ENCODE peak calls at places on chromosomes 2 and 18, in four cellular contexts. Y, I, V and D are unnamed samples. For H3K4me1, the result is how much of the 10 kb centered on the place peaks cover.

GRCh38 chr2:74537140-74537539 is 7.4 kb downstream of the HTRA2 start:
- DNase-seq in I (no peak), V (no peak), Y (no peak), D (no peak)

GRCh38 chr2:184125867-184126266 is 472.5 kb upstream of the ZNF804A start:
- DNase-seq in I (no peak), Y (no peak), V (no peak), D (no peak)

GRCh38 chr2:102027036-102027702 is 35.4 kb downstream of the IL1R2 start:
- DNase-seq in V (peak), Y (peak), I (no peak), D (no peak)

GRCh38 chr18:79485788-79486355 is 90.1 kb downstream of the NFATC1 start:
- DNase-seq in V (no peak), I (no peak), Y (peak), D (peak)

GRCh38 chr2:44894058-44894457 is 47.4 kb upstream of the SIX3 start:
- DNase-seq in Y (no peak), V (no peak), I (no peak), D (no peak)

GRCh38 chr18:46148810-46149209 is 44.6 kb downstream of the HAUS1 start:
- DNase-seq in V (peak), I (peak), Y (peak), D (no peak)

GRCh38 chr2:8257502-8257901 is 424.4 kb upstream of the ID2 start:
- DNase-seq in I (no peak), Y (no peak), V (no peak), D (no peak)

GRCh38 chr18:55839350-55839749 is 251.4 kb upstream of the TCF4 start:
- DNase-seq in Y (peak), I (no peak), V (no peak), D (no peak)

GRCh38 chr2:240565267-240566202 is 2.7 kb upstream of the RNPEPL1 start:
- DNase-seq in Y (peak), I (peak), V (peak), D (peak)

GRCh38 chr2:217897091-217897715 is 105.6 kb downstream of the TNS1 start:
- DNase-seq in I (no peak), V (no peak), Y (no peak), D (no peak)

GRCh38 chr2:47357475-47357874 is 45.5 kb upstream of the MSH2 start:
- DNase-seq in V (peak), I (peak), Y (peak), D (no peak)

GRCh38 chr2:100928235-100928634 is 73.9 kb upstream of the RPL31 start:
- DNase-seq in V (peak), Y (no peak), I (no peak), D (no peak)

GRCh38 chr2:189439342-189439741 is 1.9 kb upstream of the WDR75 start:
- DNase-seq in Y (no peak), I (peak), V (no peak), D (no peak)

GRCh38 chr2:236617796-236618195 is 48.2 kb downstream of the ACKR3 start:
- DNase-seq in V (no peak), Y (no peak), I (no peak), D (no peak)

GRCh38 chr2:237673130-237673921 is 45.9 kb downstream of the LRRFIP1 start:
- DNase-seq in V (peak), I (peak), Y (peak), D (peak)

GRCh38 chr2:111981666-111982065 is 73.4 kb upstream of the TMEM87B start:
- DNase-seq in I (no peak), V (no peak), Y (no peak), D (no peak)

GRCh38 chr2:102294802-102295489 is 16.4 kb upstream of the IL1RL1 start:
- DNase-seq in V (no peak), I (no peak), Y (peak), D (no peak)

GRCh38 chr18:11981633-11982366 is 493 bp downstream of the IMPA2 start:
- DNase-seq in V (peak), Y (peak), I (no peak), D (no peak)

GRCh38 chr18:38367473-38367872 is 801.9 kb upstream of the CELF4 start:
- DNase-seq in V (no peak), I (no peak), Y (no peak), D (no peak)

GRCh38 chr2:9655441-9656269 is 24.9 kb upstream of the YWHAQ start:
- DNase-seq in I (peak), V (no peak), Y (peak), D (no peak)

GRCh38 chr2:187138240-187138639 is 289.3 kb upstream of the ZSWIM2 start:
- DNase-seq in V (peak), Y (peak), I (peak), D (no peak)

GRCh38 chr18:62880673-62881364 is 165.5 kb downstream of the PHLPP1 start:
- DNase-seq in V (peak), I (no peak), Y (no peak), D (no peak)

GRCh38 chr18:46497129-46497528 is 159.9 kb downstream of the LOXHD1 start:
- DNase-seq in V (peak), Y (no peak), I (no peak), D (no peak)

GRCh38 chr2:11254100-11254536 is 90.3 kb downstream of the ROCK2 start:
- DNase-seq in I (peak), Y (peak), V (no peak), D (no peak)

GRCh38 chr2:164514491-164514890 is 106.8 kb downstream of the GRB14 start:
- DNase-seq in V (peak), I (peak), Y (no peak), D (peak)

GRCh38 chr2:54459037-54459441 is 2.9 kb downstream of the SPTBN1 start:
- DNase-seq in I (peak), Y (peak), V (peak), D (no peak)

GRCh38 chr2:183532514-183532913 is 408.3 kb downstream of the NUP35 start:
- DNase-seq in V (no peak), Y (no peak), I (no peak), D (no peak)

GRCh38 chr18:23172981-23173380 is 37.7 kb downstream of the CABLES1 start:
- DNase-seq in V (no peak), Y (no peak), I (no peak), D (peak)

GRCh38 chr2:218023636-218024035 is 20.8 kb upstream of the TNS1 start:
- DNase-seq in I (no peak), Y (no peak), V (no peak), D (peak)

GRCh38 chr18:58867281-58867961 is 2.7 kb downstream of the ZNF532 start:
- DNase-seq in Y (no peak), V (no peak), I (no peak), D (no peak)

GRCh38 chr2:159617651-159618050 is 1.3 kb upstream of the BAZ2B start:
- DNase-seq in I (peak), V (no peak), Y (peak), D (no peak)

GRCh38 chr2:242020196-242021004 is 150.9 kb downstream of the RTP5 start:
- DNase-seq in I (peak), Y (no peak), V (peak), D (peak)

GRCh38 chr18:27619906-27620305 is 434.8 kb upstream of the CHST9 start:
- DNase-seq in V (no peak), Y (no peak), I (no peak), D (no peak)

GRCh38 chr2:36458106-36458505 is 102.5 kb downstream of the CRIM1 start:
- DNase-seq in Y (no peak), V (no peak), I (no peak), D (no peak)

GRCh38 chr2:36455011-36455410 is 99.4 kb downstream of the CRIM1 start:
- DNase-seq in V (no peak), Y (no peak), I (no peak), D (no peak)

GRCh38 chr2:36456227-36456788 is 100.7 kb downstream of the CRIM1 start:
- DNase-seq in Y (peak), I (no peak), V (peak), D (no peak)

GRCh38 chr2:36453652-36454051 is 98.1 kb downstream of the CRIM1 start:
- DNase-seq in I (no peak), Y (peak), V (no peak), D (no peak)

GRCh38 chr2:36455788-36456187 is 100.2 kb downstream of the CRIM1 start:
- DNase-seq in V (no peak), Y (peak), I (no peak), D (no peak)
- H3K4me1 ChIP-seq in V (under half), Y (under half), I (half or more), D (under half)

GRCh38 chr18:34659579-34660517 is 50.2 kb upstream of the DTNA start:
- DNase-seq in Y (peak), V (peak), I (peak), D (peak)
- H3K4me3 ChIP-seq in Y (no peak), V (no peak), I (no peak), D (no peak)

DNA sequence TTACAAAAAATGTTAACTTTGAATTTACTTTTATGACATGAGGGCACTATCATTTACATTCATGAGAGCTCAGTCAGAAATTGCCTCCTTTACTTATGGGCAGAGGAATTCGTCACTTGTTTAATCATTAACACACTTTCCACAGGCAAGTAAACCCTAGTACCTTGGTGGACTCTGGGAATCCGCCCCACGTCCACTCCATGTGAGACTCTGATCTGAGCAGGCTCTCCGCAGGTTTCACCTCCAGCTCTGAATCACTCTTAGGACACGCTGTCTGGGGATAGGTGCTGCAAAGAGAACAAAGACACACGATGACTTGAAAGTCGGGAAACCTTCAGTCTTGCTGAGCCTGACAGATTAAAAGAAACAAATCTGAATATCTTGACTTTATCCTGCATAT is 73.6 kb downstream of the LPIN2 start:
- DNase-seq in V (no peak), Y (no peak), I (peak), D (no peak)
- TF ChIP-seq POLR2A in V (no peak), Y (no peak), I (no peak), D (no peak)

GRCh38 chr2:98445167-98445522 is 487 bp downstream of the INPP4A start:
- DNase-seq in Y (no peak), I (no peak), V (peak), D (no peak)

GRCh38 chr2:98445708-98446577 is 1.3 kb downstream of the INPP4A start:
- DNase-seq in V (no peak), Y (no peak), I (no peak), D (no peak)

GRCh38 chr2:98446850-98447249 is 2.2 kb downstream of the INPP4A start:
- DNase-seq in V (no peak), Y (no peak), I (no peak), D (no peak)

GRCh38 chr2:98452396-98453027 is 7.9 kb downstream of the INPP4A start:
- DNase-seq in Y (no peak), I (no peak), V (no peak), D (no peak)

GRCh38 chr2:98448441-98449145 is 3.9 kb downstream of the INPP4A start:
- DNase-seq in I (no peak), Y (no peak), V (no peak), D (no peak)
- H3K4me1 ChIP-seq in I (under half), Y (under half), V (under half), D (under half)

DNA sequence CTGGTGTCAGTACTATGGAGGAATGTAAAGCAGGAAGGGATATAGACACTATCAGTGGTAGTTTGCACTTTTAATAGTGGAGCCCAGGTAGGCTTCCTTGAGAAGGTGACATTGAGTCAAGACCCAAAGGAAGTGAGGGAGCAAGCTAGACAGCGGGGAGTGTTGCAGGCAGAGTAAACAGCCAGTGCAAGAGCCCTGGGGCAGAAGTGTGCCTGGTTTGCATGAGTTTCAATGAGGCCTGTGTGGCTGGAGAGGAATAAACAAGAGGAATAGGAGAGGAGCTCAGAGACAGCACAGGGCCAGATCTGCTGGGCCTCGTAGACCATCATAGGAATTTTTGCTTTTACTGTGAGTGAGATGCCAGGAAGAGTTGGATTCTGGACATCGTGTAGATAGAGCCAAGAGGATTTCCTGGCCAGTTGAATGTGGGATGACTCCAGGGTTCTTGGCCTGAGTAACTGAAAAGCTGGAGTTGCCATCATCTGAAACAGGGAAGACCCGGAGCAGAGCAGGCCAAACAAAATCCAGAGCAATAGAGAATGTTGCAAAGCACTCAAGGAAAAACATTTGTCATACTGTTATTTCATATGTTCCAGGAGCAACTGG is 102.5 kb downstream of the SP3 start:
- DNase-seq in I (no peak), Y (no peak), V (no peak), D (no peak)
- H3K4me3 ChIP-seq in I (no peak), Y (no peak), V (no peak), D (no peak)

GRCh38 chr18:24831871-24832665 is 371.6 kb downstream of the HRH4 start:
- DNase-seq in Y (no peak), V (no peak), I (no peak), D (no peak)
- TF ChIP-seq POLR2A in Y (no peak), V (no peak), I (no peak), D (no peak)

GRCh38 chr2:120602251-120602650 is 133.4 kb upstream of the GLI2 start:
- DNase-seq in Y (no peak), I (no peak), V (no peak), D (no peak)

GRCh38 chr2:120600335-120600734 is 135.3 kb upstream of the GLI2 start:
- DNase-seq in Y (no peak), V (no peak), I (no peak), D (no peak)

GRCh38 chr2:120600786-120601185 is 134.9 kb upstream of the GLI2 start:
- DNase-seq in V (no peak), I (no peak), Y (no peak), D (no peak)

GRCh38 chr2:120599656-120600055 is 136.0 kb upstream of the GLI2 start:
- DNase-seq in I (no peak), Y (no peak), V (no peak), D (no peak)

GRCh38 chr2:120601566-120601965 is 134.1 kb upstream of the GLI2 start:
- DNase-seq in I (no peak), V (no peak), Y (no peak), D (no peak)
- H3K4me1 ChIP-seq in I (under half), V (under half), Y (under half), D (under half)

DNA sequence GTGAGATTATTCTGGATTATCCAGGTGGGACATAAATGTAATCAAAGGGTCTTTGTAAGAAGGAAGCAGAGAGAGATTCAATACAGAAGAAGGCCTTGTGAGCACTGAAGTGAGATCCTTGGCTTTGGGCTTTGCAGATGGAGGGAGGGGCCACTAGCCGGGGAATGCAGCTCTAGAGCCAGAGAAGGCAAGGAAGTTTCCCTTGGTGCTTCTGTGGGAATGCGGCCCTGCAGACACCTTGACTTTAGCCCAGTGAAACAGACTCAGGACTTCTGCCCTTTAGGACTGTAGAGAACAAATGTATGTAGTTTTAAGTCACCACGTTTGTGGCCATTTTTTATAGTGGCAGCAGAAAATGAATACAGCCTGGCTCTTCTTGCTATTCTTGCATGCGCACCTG is 8.1 kb downstream of the NEU2 start:
- DNase-seq in V (no peak), I (no peak), Y (no peak), D (no peak)
- H3K4me3 ChIP-seq in V (no peak), I (no peak), Y (no peak), D (no peak)